ENCODE peak calls at places on chromosome 13, in four cellular contexts. K is bronchial epithelial cell; Q is CD8-positive, alpha-beta T cell; I is AG04450. F is an unnamed sample.

GRCh38 chr13:49594576-49594975 is 9.2 kb upstream of the RCBTB1 start:
- DNase-seq in K (no peak), Q (no peak), I (no peak), F (no peak)

GRCh38 chr13:37209621-37210020 is 104.2 kb upstream of the CSNK1A1L start:
- DNase-seq in K (no peak), Q (no peak), I (no peak), F (no peak)

GRCh38 chr13:51825165-51825592 is 19.8 kb downstream of the TMEM272 start:
- DNase-seq in K (no peak), Q (no peak), I (no peak), F (no peak)

GRCh38 chr13:42272115-42272756 is at the start of gene AKAP11:
- DNase-seq in K (no peak), Q (peak), I (no peak), F (no peak)

GRCh38 chr13:98349731-98350305 is 172.7 kb upstream of the RNF113B start:
- DNase-seq in K (no peak), Q (no peak), I (no peak), F (no peak)

GRCh38 chr13:39415403-39415802 is 187.6 kb downstream of the LHFPL6 start:
- DNase-seq in K (peak), Q (no peak), I (no peak), F (no peak)

GRCh38 chr13:34571716-34572115 is 370.4 kb upstream of the NBEA start:
- DNase-seq in K (no peak), Q (no peak), I (no peak), F (no peak)

GRCh38 chr13:91383836-91384235 is 14.6 kb upstream of the GPC5 start:
- DNase-seq in K (no peak), Q (no peak), I (no peak), F (no peak)

GRCh38 chr13:79631260-79631659 is 150.3 kb downstream of the NDFIP2 start:
- DNase-seq in K (peak), Q (no peak), I (no peak), F (no peak)

GRCh38 chr13:53216767-53217166 is 188.2 kb downstream of the OLFM4 start:
- DNase-seq in K (peak), Q (no peak), I (no peak), F (no peak)

GRCh38 chr13:73138967-73139491 is 80.2 kb downstream of the KLF5 start:
- DNase-seq in K (peak), Q (no peak), I (no peak), F (no peak)

GRCh38 chr13:45859682-45860081 is 8.1 kb upstream of the SIAH3 start:
- DNase-seq in K (peak), Q (no peak), I (no peak), F (no peak)

GRCh38 chr13:101845501-101846012 is 393.1 kb downstream of the ITGBL1 start:
- DNase-seq in K (no peak), Q (no peak), I (no peak), F (no peak)

GRCh38 chr13:23666576-23666975 is 96.4 kb downstream of the TNFRSF19 start:
- DNase-seq in K (no peak), Q (no peak), I (no peak), F (no peak)

GRCh38 chr13:80630685-80631121 is 289.8 kb upstream of the SPRY2 start:
- DNase-seq in K (peak), Q (no peak), I (no peak), F (no peak)

GRCh38 chr13:34458756-34459462 is 483.2 kb upstream of the NBEA start:
- DNase-seq in K (no peak), Q (no peak), I (no peak), F (no peak)

GRCh38 chr13:75384881-75385707 is 96.9 kb downstream of the TBC1D4 start:
- DNase-seq in K (no peak), Q (no peak), I (no peak), F (no peak)

GRCh38 chr13:33610471-33611015 is 207.4 kb upstream of the RFC3 start:
- DNase-seq in K (no peak), Q (peak), I (no peak), F (no peak)

GRCh38 chr13:52931913-52932312 is 83.5 kb upstream of the PCDH8 start:
- DNase-seq in K (no peak), Q (no peak), I (no peak), F (no peak)

GRCh38 chr13:25059166-25059565 is 36.8 kb upstream of the PABPC3 start:
- DNase-seq in K (no peak), Q (no peak), I (no peak), F (no peak)

GRCh38 chr13:66128201-66128600 is 1101.9 kb downstream of the PCDH9 start:
- DNase-seq in K (no peak), Q (no peak), I (no peak), F (no peak)

GRCh38 chr13:41222259-41222852 is 28.0 kb upstream of the KBTBD7 start:
- DNase-seq in K (peak), Q (peak), I (no peak), F (no peak)

GRCh38 chr13:102779426-102780159 is 6.0 kb upstream of the TEX30 start:
- DNase-seq in K (no peak), Q (no peak), I (no peak), F (no peak)

GRCh38 chr13:114151565-114152284 is 19.3 kb upstream of the RASA3 start:
- DNase-seq in K (peak), Q (peak), I (no peak), F (no peak)

GRCh38 chr13:80121038-80121437 is 219.9 kb downstream of the SPRY2 start:
- DNase-seq in K (no peak), Q (no peak), I (no peak), F (no peak)

GRCh38 chr13:80677227-80677626 is 336.3 kb upstream of the SPRY2 start:
- DNase-seq in K (no peak), Q (no peak), I (no peak), F (no peak)

GRCh38 chr13:98386632-98387031 is 190.3 kb downstream of the STK24 start:
- DNase-seq in K (peak), Q (no peak), I (no peak), F (no peak)

GRCh38 chr13:101473458-101473857 is 21.0 kb downstream of the ITGBL1 start:
- DNase-seq in K (peak), Q (no peak), I (peak), F (no peak)

GRCh38 chr13:48258002-48258401 is 25.0 kb downstream of the ITM2B start:
- DNase-seq in K (no peak), Q (no peak), I (no peak), F (no peak)

GRCh38 chr13:47303626-47304025 is 406.8 kb upstream of the HTR2A start:
- DNase-seq in K (no peak), Q (no peak), I (no peak), F (no peak)

GRCh38 chr13:113096745-113097305 is 8.8 kb upstream of the F7 start:
- DNase-seq in K (no peak), Q (no peak), I (no peak), F (no peak)

GRCh38 chr13:113096052-113096744 is 9.4 kb upstream of the F7 start:
- DNase-seq in K (no peak), Q (no peak), I (no peak), F (no peak)

GRCh38 chr13:113098163-113098732 is 7.3 kb upstream of the F7 start:
- DNase-seq in K (no peak), Q (no peak), I (no peak), F (no peak)

GRCh38 chr13:113099142-113099541 is 6.4 kb upstream of the F7 start:
- DNase-seq in K (no peak), Q (no peak), I (no peak), F (no peak)

DNA sequence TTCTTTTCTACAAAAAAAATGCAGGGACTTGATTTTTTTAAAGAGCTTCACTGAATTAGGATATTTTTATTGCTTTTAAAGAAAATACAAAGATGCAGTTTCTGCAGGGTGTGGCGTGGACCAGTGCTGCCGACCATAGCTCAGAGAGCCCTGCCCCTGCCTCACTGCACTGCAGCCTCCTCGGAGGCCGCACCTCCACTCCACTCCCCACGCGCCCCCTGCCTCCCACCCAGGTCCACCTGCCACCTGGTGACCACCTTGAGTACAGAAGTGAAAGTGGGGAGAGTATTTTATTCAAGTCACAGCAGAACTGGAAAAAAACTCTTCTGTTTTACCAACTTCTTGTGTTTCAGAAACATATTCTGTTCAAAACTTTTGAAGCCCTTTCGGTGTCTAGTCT is 7.9 kb upstream of the F7 start:
- DNase-seq in K (no peak), Q (no peak), I (no peak), F (no peak)
- H3K4me3 ChIP-seq in K (no peak), Q (no peak), I (no peak), F (no peak)

DNA sequence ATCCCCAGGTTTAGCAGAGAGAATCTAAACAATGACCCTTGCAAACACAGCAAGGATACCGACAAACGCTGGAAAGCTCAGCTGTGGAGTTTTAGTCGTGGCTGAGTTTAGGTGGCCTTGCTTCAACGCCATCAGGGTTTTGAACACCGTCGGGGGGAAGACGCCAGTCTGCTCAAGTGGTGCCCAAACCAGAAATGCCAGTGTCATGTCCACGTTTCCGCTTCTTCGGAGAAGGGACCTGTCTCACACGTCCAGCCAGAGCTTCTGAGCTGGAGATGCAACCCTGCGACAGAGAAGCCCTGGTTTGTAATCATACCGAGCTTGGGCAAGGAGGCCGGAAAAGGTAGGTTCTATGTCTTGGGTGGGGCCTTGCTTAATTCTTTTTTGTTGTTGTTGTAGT is 42.6 kb upstream of the ATP11A start:
- DNase-seq in K (no peak), Q (no peak), I (no peak), F (no peak)
- TF ChIP-seq CTCF in K (no peak), Q (no peak), I (no peak), F (no peak)

DNA sequence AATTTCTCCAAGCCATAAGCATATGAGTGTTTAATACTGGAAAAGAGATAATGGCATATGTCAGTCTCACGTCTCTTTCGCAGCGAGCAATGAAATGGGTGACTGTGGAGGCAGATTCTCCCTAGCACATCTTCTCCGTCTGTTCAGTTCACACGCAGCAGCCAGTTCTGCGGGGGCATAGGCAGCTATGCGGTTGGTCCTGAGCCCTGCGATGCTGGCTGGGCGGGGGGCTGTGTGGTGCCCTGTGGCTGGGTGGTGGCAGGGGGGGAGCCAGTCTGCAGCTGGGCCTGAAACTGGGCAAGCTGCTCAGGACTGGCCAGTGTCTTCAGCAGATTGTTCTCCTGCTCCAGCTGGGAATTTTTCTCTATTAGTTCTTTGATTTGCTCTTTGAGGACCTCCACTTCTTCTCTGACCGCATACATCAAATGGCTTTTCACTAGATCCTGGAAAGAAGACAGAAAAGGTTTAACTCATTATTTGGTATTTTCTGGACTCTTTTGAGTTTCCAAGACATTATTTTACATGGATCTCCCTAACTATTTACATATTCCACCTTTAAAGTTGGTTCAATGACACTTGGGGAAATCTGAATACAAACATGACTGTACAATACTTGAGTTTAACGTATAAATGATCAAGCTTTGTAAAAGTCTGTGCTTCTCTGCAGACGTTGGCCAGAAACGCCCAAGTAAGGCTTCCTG is 61.0 kb downstream of the SERP2 start:
- DNase-seq in K (no peak), Q (no peak), I (no peak), F (no peak)
- H3K4me3 ChIP-seq in K (peak), Q (peak), I (peak), F (no peak)

GRCh38 chr13:111045170-111045569 is 69.9 kb upstream of the ARHGEF7 start:
- DNase-seq in K (no peak), Q (no peak), I (no peak), F (no peak)

GRCh38 chr13:111048387-111048786 is 66.7 kb upstream of the ARHGEF7 start:
- DNase-seq in K (no peak), Q (no peak), I (no peak), F (no peak)

GRCh38 chr13:111044087-111044830 is 70.9 kb upstream of the ARHGEF7 start:
- DNase-seq in K (no peak), Q (no peak), I (no peak), F (no peak)

GRCh38 chr13:111047326-111047725 is 67.8 kb upstream of the ARHGEF7 start:
- DNase-seq in K (no peak), Q (no peak), I (no peak), F (no peak)

DNA sequence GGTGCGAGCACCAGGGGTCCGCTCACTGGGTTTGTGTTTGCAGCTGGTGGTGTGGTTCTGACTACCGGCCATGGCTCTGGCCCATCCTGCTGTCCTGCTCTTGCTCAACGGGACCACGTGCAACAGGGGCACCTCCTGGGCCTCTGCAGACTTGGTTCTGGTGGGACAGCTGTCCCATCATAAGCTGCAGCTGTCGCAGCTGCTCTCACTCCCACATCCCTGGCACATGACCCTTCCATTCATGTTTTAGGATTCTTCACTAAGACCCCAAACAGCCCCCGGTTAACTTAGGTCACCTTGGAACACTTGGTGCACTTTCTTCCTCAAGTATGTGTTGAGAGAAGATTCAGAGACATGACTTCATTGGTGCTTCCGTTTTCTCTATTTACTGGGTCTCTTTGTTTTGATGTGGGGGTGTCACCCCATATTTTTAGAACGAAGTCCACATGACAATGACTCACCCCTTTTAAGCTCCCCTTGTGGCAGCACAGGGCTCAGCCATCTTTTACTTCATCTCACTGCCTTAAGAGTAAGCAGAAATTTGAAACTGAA is 68.4 kb upstream of the ARHGEF7 start:
- DNase-seq in K (no peak), Q (no peak), I (peak), F (no peak)
- TF ChIP-seq CTCF in K (peak), Q (no peak), I (peak), F (peak)

DNA sequence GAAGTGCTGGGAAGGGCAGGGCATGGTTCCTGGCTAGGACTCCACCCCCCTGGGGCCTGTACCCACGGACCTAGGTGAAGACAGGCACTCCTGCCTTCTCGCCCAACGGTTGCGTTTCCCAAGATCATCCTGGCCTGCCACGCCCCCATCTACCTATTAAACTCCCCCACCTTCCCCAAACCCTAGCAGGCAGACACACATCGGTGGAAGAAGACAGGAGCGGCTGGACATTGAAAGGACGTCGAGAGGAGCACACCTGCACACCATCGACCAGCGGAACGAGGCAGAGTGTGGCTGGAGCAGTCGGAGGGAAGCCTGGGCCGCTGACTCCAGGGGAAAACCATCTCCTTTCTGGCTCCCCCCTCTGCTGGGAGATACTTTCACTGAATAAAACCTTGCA is 45.6 kb upstream of the ALOX5AP start:
- DNase-seq in K (no peak), Q (no peak), I (no peak), F (no peak)
- H3K4me3 ChIP-seq in K (no peak), Q (no peak), I (no peak), F (peak)

DNA sequence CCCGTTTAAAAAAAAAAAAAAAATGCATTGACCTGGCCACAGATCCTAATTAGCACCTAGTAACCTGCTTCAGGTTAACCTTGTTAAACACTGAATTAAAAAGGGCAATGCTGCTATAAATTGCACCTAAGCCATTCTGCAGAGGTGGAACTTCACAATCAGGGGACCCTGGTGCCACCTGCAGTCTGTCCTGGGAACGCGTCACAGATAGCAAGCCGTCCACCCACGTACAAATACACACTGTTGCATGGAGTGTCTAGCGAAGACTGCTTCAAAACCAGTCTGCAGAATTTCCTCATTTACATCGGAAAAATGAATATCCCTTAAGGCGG is 169.3 kb downstream of the COL4A1 start:
- DNase-seq in K (no peak), Q (no peak), I (no peak), F (peak)
- TF ChIP-seq CTCF in K (peak), Q (no peak), I (peak), F (peak)

DNA sequence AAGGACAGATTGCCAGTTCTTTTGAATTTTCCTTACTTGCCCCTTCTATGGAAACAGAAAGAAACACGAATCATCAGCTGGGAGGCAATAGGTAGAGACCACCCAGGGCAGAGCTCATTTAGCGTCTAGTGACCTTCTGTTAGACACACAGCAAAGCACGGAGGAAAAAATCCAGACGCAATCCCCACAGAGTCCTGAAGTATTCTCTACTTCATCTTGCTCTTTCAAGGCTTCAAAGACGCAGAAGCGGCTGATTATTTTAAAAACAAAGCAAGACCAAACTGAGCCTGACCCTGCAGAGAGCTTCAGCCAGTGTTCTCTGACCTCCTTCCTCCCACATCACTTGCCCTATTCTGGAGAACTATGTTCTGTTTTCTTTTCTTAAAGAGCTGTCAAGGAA is 674.5 kb upstream of the SGCG start:
- DNase-seq in K (no peak), Q (no peak), I (no peak), F (no peak)
- H3K4me3 ChIP-seq in K (no peak), Q (no peak), I (no peak), F (no peak)

DNA sequence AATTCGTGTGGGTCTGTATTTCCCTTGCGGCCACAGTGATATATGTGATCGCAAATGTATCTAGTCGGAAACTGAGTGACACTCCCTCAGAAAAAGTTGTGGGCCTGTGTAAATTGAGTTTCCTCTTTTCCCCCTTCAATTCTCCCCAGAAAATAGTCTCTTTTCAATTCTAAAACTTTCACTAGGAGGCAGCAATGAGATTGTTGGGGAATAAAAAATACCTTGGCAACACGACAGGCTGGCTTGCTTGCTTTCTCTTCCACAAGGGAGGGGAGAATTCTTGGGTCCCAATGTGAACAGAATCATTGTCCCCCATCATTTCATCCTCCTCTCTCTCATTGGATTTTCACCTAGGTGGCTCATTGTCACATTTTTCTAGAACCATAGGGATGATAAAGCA is 3.7 kb upstream of the SOX21 start:
- DNase-seq in K (no peak), Q (no peak), I (no peak), F (no peak)
- TF ChIP-seq CTCF in K (peak), Q (no peak), I (peak), F (no peak)

GRCh38 chr13:106377341-106377740 is 158.1 kb downstream of the EFNB2 start:
- DNase-seq in K (no peak), Q (no peak), I (no peak), F (no peak)
- H3K4me3 ChIP-seq in K (no peak), Q (no peak), I (no peak), F (no peak)